ENCODE peak calls at places on chromosomes 13 and 19, in ten cellular contexts. One of them, this sample, is unnamed.

GRCh38 chr19:3471954-3472655 is 8.2 kb downstream of the SMIM24 start:
- DNase-seq in Calu3: peak; percentile 44
- DNase-seq in astrocyte of the spinal cord: no peak
- DNase-seq in stimulated activated CD4-positive, alpha-beta T cell treated with anti-CD3 and anti-CD28 coated beads, Interleukin-2, amount 100 ng/mL, for 48 hours: peak; percentile 43
- DNase-seq in stomach: peak; percentile 42
- DNase-seq in mesenteric fat pad: no peak
- DNase-seq in MCF 10A: peak; percentile 34
- DNase-seq in HuH-7: peak; percentile 63
- DNase-seq in body of pancreas: no peak
- DNase-seq in IMR-90: no peak
- DNase-seq in this sample: no peak

GRCh38 chr13:99873141-99873540 is 98.4 kb downstream of the ZIC5 start:
- DNase-seq in body of pancreas: no peak
- DNase-seq in astrocyte of the spinal cord: no peak
- DNase-seq in stomach: no peak
- DNase-seq in MCF 10A: no peak
- DNase-seq in Calu3: no peak
- DNase-seq in HuH-7: no peak
- DNase-seq in IMR-90: no peak
- DNase-seq in stimulated activated CD4-positive, alpha-beta T cell treated with anti-CD3 and anti-CD28 coated beads, Interleukin-2, amount 100 ng/mL, for 48 hours: no peak
- DNase-seq in mesenteric fat pad: no peak
- DNase-seq in this sample: no peak

GRCh38 chr13:46403851-46404731 is 17.0 kb upstream of the RUBCNL start:
- DNase-seq in Calu3: no peak
- DNase-seq in mesenteric fat pad: no peak
- DNase-seq in body of pancreas: peak; percentile 25
- DNase-seq in astrocyte of the spinal cord: no peak
- DNase-seq in stimulated activated CD4-positive, alpha-beta T cell treated with anti-CD3 and anti-CD28 coated beads, Interleukin-2, amount 100 ng/mL, for 48 hours: no peak
- DNase-seq in HuH-7: no peak
- DNase-seq in stomach: no peak
- DNase-seq in IMR-90: no peak
- DNase-seq in MCF 10A: no peak
- DNase-seq in this sample: no peak

GRCh38 chr19:47725759-47726401 is 12.7 kb downstream of the EHD2 start:
- DNase-seq in MCF 10A: peak; percentile 94
- DNase-seq in stomach: no peak
- DNase-seq in HuH-7: no peak
- DNase-seq in mesenteric fat pad: no peak
- DNase-seq in body of pancreas: no peak
- DNase-seq in Calu3: no peak
- DNase-seq in stimulated activated CD4-positive, alpha-beta T cell treated with anti-CD3 and anti-CD28 coated beads, Interleukin-2, amount 100 ng/mL, for 48 hours: no peak
- DNase-seq in astrocyte of the spinal cord: no peak
- DNase-seq in IMR-90: no peak
- DNase-seq in this sample: no peak

GRCh38 chr13:22828081-22828480 is 352.7 kb upstream of the SGCG start:
- DNase-seq in HuH-7: no peak
- DNase-seq in IMR-90: peak; percentile 2
- DNase-seq in stomach: no peak
- DNase-seq in body of pancreas: no peak
- DNase-seq in astrocyte of the spinal cord: no peak
- DNase-seq in mesenteric fat pad: no peak
- DNase-seq in stimulated activated CD4-positive, alpha-beta T cell treated with anti-CD3 and anti-CD28 coated beads, Interleukin-2, amount 100 ng/mL, for 48 hours: no peak
- DNase-seq in Calu3: no peak
- DNase-seq in MCF 10A: no peak
- DNase-seq in this sample: no peak

GRCh38 chr19:20103091-20103501 is 25.3 kb downstream of the ZNF90 start:
- DNase-seq in body of pancreas: no peak
- DNase-seq in stomach: no peak
- DNase-seq in astrocyte of the spinal cord: no peak
- DNase-seq in IMR-90: no peak
- DNase-seq in HuH-7: no peak
- DNase-seq in MCF 10A: no peak
- DNase-seq in stimulated activated CD4-positive, alpha-beta T cell treated with anti-CD3 and anti-CD28 coated beads, Interleukin-2, amount 100 ng/mL, for 48 hours: no peak
- DNase-seq in Calu3: no peak
- DNase-seq in mesenteric fat pad: no peak
- DNase-seq in this sample: no peak

GRCh38 chr19:2235026-2235395 is 1.1 kb downstream of the PLEKHJ1 start:
- DNase-seq in MCF 10A: peak; percentile 33
- DNase-seq in body of pancreas: no peak
- DNase-seq in astrocyte of the spinal cord: no peak
- DNase-seq in stimulated activated CD4-positive, alpha-beta T cell treated with anti-CD3 and anti-CD28 coated beads, Interleukin-2, amount 100 ng/mL, for 48 hours: no peak
- DNase-seq in HuH-7: no peak
- DNase-seq in stomach: no peak
- DNase-seq in Calu3: no peak
- DNase-seq in IMR-90: no peak
- DNase-seq in mesenteric fat pad: no peak
- DNase-seq in this sample: no peak

GRCh38 chr19:50795665-50796073 is 5.5 kb downstream of the ACP4 start:
- DNase-seq in stomach: no peak
- DNase-seq in MCF 10A: no peak
- DNase-seq in Calu3: no peak
- DNase-seq in stimulated activated CD4-positive, alpha-beta T cell treated with anti-CD3 and anti-CD28 coated beads, Interleukin-2, amount 100 ng/mL, for 48 hours: no peak
- DNase-seq in mesenteric fat pad: no peak
- DNase-seq in HuH-7: no peak
- DNase-seq in astrocyte of the spinal cord: no peak
- DNase-seq in IMR-90: no peak
- DNase-seq in body of pancreas: no peak
- DNase-seq in this sample: no peak

GRCh38 chr13:74129500-74130144 is 4.6 kb downstream of the KLF12 start:
- DNase-seq in HuH-7: no peak
- DNase-seq in body of pancreas: no peak
- DNase-seq in stomach: no peak
- DNase-seq in mesenteric fat pad: no peak
- DNase-seq in stimulated activated CD4-positive, alpha-beta T cell treated with anti-CD3 and anti-CD28 coated beads, Interleukin-2, amount 100 ng/mL, for 48 hours: no peak
- DNase-seq in astrocyte of the spinal cord: peak; percentile 22
- DNase-seq in IMR-90: no peak
- DNase-seq in Calu3: no peak
- DNase-seq in MCF 10A: peak; percentile 20
- DNase-seq in this sample: no peak

GRCh38 chr19:5096536-5096935 is 127.6 kb downstream of the KDM4B start:
- DNase-seq in MCF 10A: no peak
- DNase-seq in stomach: no peak
- DNase-seq in stimulated activated CD4-positive, alpha-beta T cell treated with anti-CD3 and anti-CD28 coated beads, Interleukin-2, amount 100 ng/mL, for 48 hours: no peak
- DNase-seq in body of pancreas: no peak
- DNase-seq in astrocyte of the spinal cord: no peak
- DNase-seq in Calu3: no peak
- DNase-seq in mesenteric fat pad: no peak
- DNase-seq in HuH-7: no peak
- DNase-seq in IMR-90: no peak
- DNase-seq in this sample: no peak

This sample was measured in HCT116.